ENCODE peak calls at places on chromosomes 4 and X, in six cellular contexts. One of them, this sample, is unnamed.

GRCh38 chr4:93396274-93396673 is 432.3 kb upstream of the ATOH1 start:
- DNase-seq in naive thymus-derived CD4-positive, alpha-beta T cell: no peak
- DNase-seq in CD4-positive, alpha-beta T cell: no peak
- DNase-seq in H9: no peak
- DNase-seq in right atrium auricular region: no peak
- DNase-seq in right cardiac atrium: no peak
- DNase-seq in this sample: peak; percentile 56

GRCh38 chr4:102638621-102639020 is 122.1 kb downstream of the MANBA start:
- DNase-seq in CD4-positive, alpha-beta T cell: no peak
- DNase-seq in right atrium auricular region: no peak
- DNase-seq in naive thymus-derived CD4-positive, alpha-beta T cell: no peak
- DNase-seq in H9: no peak
- DNase-seq in right cardiac atrium: no peak
- DNase-seq in this sample: no peak

GRCh38 chr4:147596377-147596776 is 20.8 kb upstream of the TMEM184C start:
- DNase-seq in right cardiac atrium: no peak
- DNase-seq in H9: no peak
- DNase-seq in CD4-positive, alpha-beta T cell: no peak
- DNase-seq in right atrium auricular region: no peak
- DNase-seq in naive thymus-derived CD4-positive, alpha-beta T cell: no peak
- DNase-seq in this sample: no peak

GRCh38 chr4:155442267-155443105 is 65.7 kb upstream of the MAP9 start:
- DNase-seq in CD4-positive, alpha-beta T cell: peak; percentile 47
- DNase-seq in H9: peak; percentile 62
- DNase-seq in right cardiac atrium: peak; percentile 81
- DNase-seq in right atrium auricular region: peak; percentile 91
- DNase-seq in naive thymus-derived CD4-positive, alpha-beta T cell: peak; percentile 29
- DNase-seq in this sample: peak; percentile 79

GRCh38 chrX:24702362-24703184 is 8.9 kb downstream of the POLA1 start:
- DNase-seq in right cardiac atrium: no peak
- DNase-seq in H9: no peak
- DNase-seq in naive thymus-derived CD4-positive, alpha-beta T cell: no peak
- DNase-seq in right atrium auricular region: no peak
- DNase-seq in CD4-positive, alpha-beta T cell: no peak
- DNase-seq in this sample: no peak

GRCh38 chr4:108081251-108081650 is 87.5 kb downstream of the LEF1 start:
- DNase-seq in CD4-positive, alpha-beta T cell: peak; percentile 20
- DNase-seq in H9: no peak
- DNase-seq in naive thymus-derived CD4-positive, alpha-beta T cell: peak; percentile 48
- DNase-seq in right cardiac atrium: no peak
- DNase-seq in right atrium auricular region: no peak
- DNase-seq in this sample: no peak

GRCh38 chrX:35276115-35276514 is 333.5 kb downstream of the FAM47B start:
- DNase-seq in right cardiac atrium: no peak
- DNase-seq in naive thymus-derived CD4-positive, alpha-beta T cell: no peak
- DNase-seq in H9: no peak
- DNase-seq in right atrium auricular region: no peak
- DNase-seq in CD4-positive, alpha-beta T cell: no peak
- DNase-seq in this sample: no peak

GRCh38 chr4:19455196-19455595 is 796.5 kb upstream of the SLIT2 start:
- DNase-seq in right atrium auricular region: no peak
- DNase-seq in naive thymus-derived CD4-positive, alpha-beta T cell: no peak
- DNase-seq in H9: no peak
- DNase-seq in CD4-positive, alpha-beta T cell: no peak
- DNase-seq in right cardiac atrium: no peak
- DNase-seq in this sample: no peak

GRCh38 chr4:183254162-183254561 is 65.9 kb downstream of the CLDN22 start:
- DNase-seq in right atrium auricular region: no peak
- DNase-seq in naive thymus-derived CD4-positive, alpha-beta T cell: no peak
- DNase-seq in CD4-positive, alpha-beta T cell: no peak
- DNase-seq in H9: no peak
- DNase-seq in right cardiac atrium: no peak
- DNase-seq in this sample: no peak

GRCh38 chrX:151396042-151396826 is 772 bp upstream of the VMA21 start:
- DNase-seq in right atrium auricular region: peak; percentile 62
- DNase-seq in naive thymus-derived CD4-positive, alpha-beta T cell: peak; percentile 36
- DNase-seq in CD4-positive, alpha-beta T cell: peak; percentile 29
- DNase-seq in right cardiac atrium: no peak
- DNase-seq in H9: no peak
- DNase-seq in this sample: peak; percentile 17

GRCh38 chr4:26141916-26142638 is 178.7 kb upstream of the RBPJ start:
- DNase-seq in naive thymus-derived CD4-positive, alpha-beta T cell: no peak
- DNase-seq in right cardiac atrium: peak; percentile 34
- DNase-seq in right atrium auricular region: peak; percentile 72
- DNase-seq in H9: no peak
- DNase-seq in CD4-positive, alpha-beta T cell: no peak
- DNase-seq in this sample: no peak

GRCh38 chr4:186260117-186260503 is 5.9 kb upstream of the F11 start:
- DNase-seq in right atrium auricular region: no peak
- DNase-seq in CD4-positive, alpha-beta T cell: no peak
- DNase-seq in right cardiac atrium: no peak
- DNase-seq in H9: no peak
- DNase-seq in naive thymus-derived CD4-positive, alpha-beta T cell: no peak
- DNase-seq in this sample: no peak

GRCh38 chr4:1402021-1402515 is 4.2 kb downstream of the NKX1-1 start:
- DNase-seq in naive thymus-derived CD4-positive, alpha-beta T cell: no peak
- DNase-seq in H9: peak; percentile 28
- DNase-seq in right atrium auricular region: no peak
- DNase-seq in right cardiac atrium: no peak
- DNase-seq in CD4-positive, alpha-beta T cell: no peak
- DNase-seq in this sample: no peak

DNA sequence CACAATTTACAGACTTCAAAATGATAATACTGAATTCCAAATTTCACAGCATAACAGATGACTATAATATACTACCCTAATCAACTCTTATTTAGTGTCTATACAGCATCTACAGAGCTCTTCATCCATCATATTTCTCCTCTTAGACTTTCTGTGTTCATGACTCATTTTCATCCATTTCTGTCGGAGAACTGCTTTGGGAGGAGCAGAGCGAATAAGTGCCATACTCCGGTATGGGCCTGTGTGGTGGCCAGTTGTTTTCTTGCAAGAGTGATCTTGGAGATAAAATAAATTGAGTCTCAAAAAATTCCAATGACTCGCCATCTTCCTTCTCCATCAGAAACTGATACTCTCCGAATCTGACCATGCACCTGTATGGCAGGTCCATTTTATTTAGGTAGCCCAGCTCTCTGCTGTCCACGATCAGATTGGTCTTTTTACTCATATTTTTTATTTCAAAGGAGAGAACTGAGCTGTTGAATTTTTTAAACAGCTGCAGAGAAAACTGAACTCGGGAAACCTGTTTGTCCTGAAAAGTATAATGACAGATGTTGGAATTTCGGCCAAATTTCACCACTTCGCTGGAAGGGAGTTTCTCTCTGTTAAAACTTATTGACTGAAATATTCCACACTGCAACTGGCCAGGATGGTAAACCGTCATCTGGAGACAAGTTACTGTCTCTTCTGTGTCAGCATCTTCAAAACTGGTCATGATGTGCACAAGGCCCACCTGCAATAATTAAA is 7.8 kb downstream of the TIFA start:
- DNase-seq in H9: no peak
- DNase-seq in right cardiac atrium: no peak
- DNase-seq in right atrium auricular region: no peak
- DNase-seq in naive thymus-derived CD4-positive, alpha-beta T cell: no peak
- DNase-seq in CD4-positive, alpha-beta T cell: no peak
- DNase-seq in this sample: no peak
- H3K27ac ChIP-seq in H9: no peak overlapping the region
- H3K27ac ChIP-seq in right cardiac atrium: no peak overlapping the region
- H3K27ac ChIP-seq in right atrium auricular region: no peak overlapping the region
- H3K27ac ChIP-seq in naive thymus-derived CD4-positive, alpha-beta T cell: no peak overlapping the region
- H3K27ac ChIP-seq in CD4-positive, alpha-beta T cell: no peak overlapping the region
- H3K27ac ChIP-seq in this sample: no peak overlapping the region

GRCh38 chr4:38856524-38857337 is at the start of gene TLR6:
- DNase-seq in naive thymus-derived CD4-positive, alpha-beta T cell: peak; percentile 85
- DNase-seq in right cardiac atrium: no peak
- DNase-seq in right atrium auricular region: no peak
- DNase-seq in CD4-positive, alpha-beta T cell: peak; percentile 56
- DNase-seq in H9: peak; percentile 41
- DNase-seq in this sample: peak; percentile 72

GRCh38 chr4:38859501-38859900 is 2.9 kb upstream of the TLR6 start:
- DNase-seq in H9: no peak
- DNase-seq in CD4-positive, alpha-beta T cell: no peak
- DNase-seq in right atrium auricular region: no peak
- DNase-seq in right cardiac atrium: no peak
- DNase-seq in naive thymus-derived CD4-positive, alpha-beta T cell: no peak
- DNase-seq in this sample: no peak

GRCh38 chr4:38858097-38858420 is 1.4 kb upstream of the TLR6 start:
- DNase-seq in naive thymus-derived CD4-positive, alpha-beta T cell: no peak
- DNase-seq in CD4-positive, alpha-beta T cell: no peak
- DNase-seq in right cardiac atrium: no peak
- DNase-seq in right atrium auricular region: no peak
- DNase-seq in H9: no peak
- DNase-seq in this sample: no peak

GRCh38 chr4:38856046-38856445 is 571 bp downstream of the TLR6 start:
- DNase-seq in naive thymus-derived CD4-positive, alpha-beta T cell: no peak
- DNase-seq in right atrium auricular region: no peak
- DNase-seq in CD4-positive, alpha-beta T cell: no peak
- DNase-seq in right cardiac atrium: no peak
- DNase-seq in H9: no peak
- DNase-seq in this sample: no peak

DNA sequence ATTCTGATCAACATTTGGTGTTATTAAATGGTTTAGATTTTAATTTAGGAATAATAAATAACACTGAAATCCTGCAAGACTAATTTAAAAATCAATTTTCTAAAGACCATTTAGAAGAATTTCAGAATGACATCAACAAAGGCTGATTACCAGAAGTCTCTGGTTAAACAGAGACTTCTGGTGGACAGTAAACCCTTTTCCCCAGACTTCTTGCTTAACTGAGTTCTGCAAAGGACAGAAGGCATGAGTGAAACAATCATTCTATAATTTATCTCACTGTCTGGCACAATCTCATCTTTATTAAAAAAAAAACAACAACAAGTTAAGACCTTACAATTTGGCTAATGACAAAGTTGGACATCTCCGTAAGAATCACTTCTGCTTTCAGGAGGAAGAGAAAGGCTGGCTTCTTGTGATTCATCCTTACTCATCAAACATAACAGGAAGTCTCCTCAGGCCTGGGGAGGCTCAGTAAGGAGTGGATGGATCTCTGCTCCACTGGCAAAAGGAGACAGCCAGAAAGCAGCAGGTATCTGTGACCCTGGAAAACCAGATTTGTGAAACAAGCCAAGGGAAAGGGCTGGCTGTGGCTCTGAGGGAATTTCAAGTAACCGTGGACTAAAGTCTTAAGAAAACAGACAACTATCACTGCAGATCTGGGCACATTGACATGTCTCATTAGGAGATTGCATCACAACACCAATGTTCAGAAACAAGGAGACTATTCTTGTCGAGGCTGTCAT is 908 bp upstream of the TLR6 start:
- DNase-seq in naive thymus-derived CD4-positive, alpha-beta T cell: no peak
- DNase-seq in right cardiac atrium: no peak
- DNase-seq in CD4-positive, alpha-beta T cell: no peak
- DNase-seq in H9: no peak
- DNase-seq in right atrium auricular region: peak; percentile 81
- DNase-seq in this sample: peak; percentile 92
- H3K27ac ChIP-seq in naive thymus-derived CD4-positive, alpha-beta T cell: no peak overlapping the region
- H3K27ac ChIP-seq in right cardiac atrium: peak overlapping the region; percentile 67
- H3K27ac ChIP-seq in CD4-positive, alpha-beta T cell: no peak overlapping the region
- H3K27ac ChIP-seq in H9: no peak overlapping the region
- H3K27ac ChIP-seq in right atrium auricular region: peak overlapping the region; percentile 63
- H3K27ac ChIP-seq in this sample: peak overlapping the region; percentile 87

GRCh38 chr4:168631241-168632151 is 134.6 kb downstream of the PALLD start:
- DNase-seq in right atrium auricular region: peak; percentile 72
- DNase-seq in right cardiac atrium: peak; percentile 61
- DNase-seq in naive thymus-derived CD4-positive, alpha-beta T cell: no peak
- DNase-seq in CD4-positive, alpha-beta T cell: no peak
- DNase-seq in H9: peak; percentile 73
- DNase-seq in this sample: peak; percentile 60

GRCh38 chr4:168632246-168632832 is 135.5 kb downstream of the PALLD start:
- DNase-seq in CD4-positive, alpha-beta T cell: no peak
- DNase-seq in naive thymus-derived CD4-positive, alpha-beta T cell: no peak
- DNase-seq in H9: no peak
- DNase-seq in right cardiac atrium: no peak
- DNase-seq in right atrium auricular region: no peak
- DNase-seq in this sample: no peak

GRCh38 chr4:168630445-168631187 is 133.8 kb downstream of the PALLD start:
- DNase-seq in H9: no peak
- DNase-seq in naive thymus-derived CD4-positive, alpha-beta T cell: no peak
- DNase-seq in right atrium auricular region: no peak
- DNase-seq in right cardiac atrium: no peak
- DNase-seq in CD4-positive, alpha-beta T cell: no peak
- DNase-seq in this sample: peak; percentile 79

GRCh38 chr4:168628251-168628650 is 131.4 kb downstream of the PALLD start:
- DNase-seq in naive thymus-derived CD4-positive, alpha-beta T cell: no peak
- DNase-seq in right atrium auricular region: no peak
- DNase-seq in right cardiac atrium: no peak
- DNase-seq in CD4-positive, alpha-beta T cell: no peak
- DNase-seq in H9: no peak
- DNase-seq in this sample: no peak

DNA sequence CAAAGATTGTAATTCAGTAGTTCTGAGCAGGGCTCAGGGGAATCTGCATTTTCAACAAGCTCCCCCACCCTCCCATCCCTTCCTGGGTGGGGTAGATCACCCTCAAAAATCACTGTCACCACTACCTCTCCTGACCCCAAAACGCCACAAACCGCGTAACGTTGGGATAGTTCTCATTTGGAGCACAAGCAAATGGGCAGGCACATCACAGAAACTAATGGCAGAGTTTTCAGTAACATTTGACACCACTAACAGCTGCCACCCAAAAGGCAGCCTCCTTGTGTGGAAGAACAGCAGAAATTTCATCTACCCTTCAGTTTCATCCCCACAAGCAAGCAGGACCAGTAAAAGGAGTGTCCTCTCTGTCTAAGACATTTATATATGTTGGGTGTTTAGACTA is 132.7 kb downstream of the PALLD start:
- DNase-seq in right atrium auricular region: no peak
- DNase-seq in naive thymus-derived CD4-positive, alpha-beta T cell: no peak
- DNase-seq in H9: no peak
- DNase-seq in right cardiac atrium: no peak
- DNase-seq in CD4-positive, alpha-beta T cell: no peak
- DNase-seq in this sample: no peak
- H3K27ac ChIP-seq in right atrium auricular region: no peak overlapping the region
- H3K27ac ChIP-seq in naive thymus-derived CD4-positive, alpha-beta T cell: no peak overlapping the region
- H3K27ac ChIP-seq in H9: no peak overlapping the region
- H3K27ac ChIP-seq in right cardiac atrium: no peak overlapping the region
- H3K27ac ChIP-seq in CD4-positive, alpha-beta T cell: no peak overlapping the region
- H3K27ac ChIP-seq in this sample: no peak overlapping the region

GRCh38 chrX:17596546-17597205 is 140.6 kb upstream of the SCML1 start:
- DNase-seq in right atrium auricular region: no peak
- DNase-seq in CD4-positive, alpha-beta T cell: no peak
- DNase-seq in H9: no peak
- DNase-seq in naive thymus-derived CD4-positive, alpha-beta T cell: no peak
- DNase-seq in right cardiac atrium: no peak
- DNase-seq in this sample: no peak

GRCh38 chrX:17601816-17602215 is 135.5 kb upstream of the SCML1 start:
- DNase-seq in naive thymus-derived CD4-positive, alpha-beta T cell: no peak
- DNase-seq in right cardiac atrium: no peak
- DNase-seq in right atrium auricular region: no peak
- DNase-seq in CD4-positive, alpha-beta T cell: no peak
- DNase-seq in H9: no peak
- DNase-seq in this sample: no peak

GRCh38 chrX:17596051-17596450 is 141.2 kb upstream of the SCML1 start:
- DNase-seq in CD4-positive, alpha-beta T cell: no peak
- DNase-seq in right cardiac atrium: no peak
- DNase-seq in right atrium auricular region: no peak
- DNase-seq in H9: no peak
- DNase-seq in naive thymus-derived CD4-positive, alpha-beta T cell: no peak
- DNase-seq in this sample: no peak

GRCh38 chrX:17595456-17596035 is 141.7 kb upstream of the SCML1 start:
- DNase-seq in right cardiac atrium: no peak
- DNase-seq in right atrium auricular region: no peak
- DNase-seq in CD4-positive, alpha-beta T cell: no peak
- DNase-seq in naive thymus-derived CD4-positive, alpha-beta T cell: no peak
- DNase-seq in H9: no peak
- DNase-seq in this sample: no peak

GRCh38 chrX:17597836-17598434 is 139.4 kb upstream of the SCML1 start:
- DNase-seq in H9: no peak
- DNase-seq in right cardiac atrium: peak; percentile 82
- DNase-seq in right atrium auricular region: peak; percentile 78
- DNase-seq in naive thymus-derived CD4-positive, alpha-beta T cell: no peak
- DNase-seq in CD4-positive, alpha-beta T cell: no peak
- DNase-seq in this sample: peak; percentile 37
- H3K27ac ChIP-seq in H9: no peak overlapping the region
- H3K27ac ChIP-seq in right cardiac atrium: peak overlapping the region; percentile 61
- H3K27ac ChIP-seq in right atrium auricular region: peak overlapping the region; percentile 17
- H3K27ac ChIP-seq in naive thymus-derived CD4-positive, alpha-beta T cell: no peak overlapping the region
- H3K27ac ChIP-seq in CD4-positive, alpha-beta T cell: no peak overlapping the region
- H3K27ac ChIP-seq in this sample: no peak overlapping the region

This sample was measured in brain microvascular endothelial cell.